ENCODE peak calls at places on chromosomes 11 and 22, in six cellular contexts. C, B, O, D, Z and E are unnamed samples. For H3K9me3, the result is how much of the 10 kb centered on the place peaks cover.

GRCh38 chr22:44701824-44702478 is at the start of gene PRR5:
- DNase-seq in C (peak), B (peak), O (peak), D (no peak), Z (peak), E (peak)

GRCh38 chr11:110028904-110029303 is 64.3 kb upstream of the ZC3H12C start:
- DNase-seq in C (no peak), B (no peak), O (no peak), D (no peak), Z (no peak), E (no peak)

GRCh38 chr11:33842236-33842915 is 49.5 kb downstream of the LMO2 start:
- DNase-seq in C (no peak), B (no peak), O (no peak), D (no peak), Z (no peak), E (no peak)

GRCh38 chr11:126809514-126810289 is 190.9 kb downstream of the KIRREL3 start:
- DNase-seq in C (no peak), B (no peak), O (no peak), D (no peak), Z (no peak), E (no peak)

GRCh38 chr11:126145954-126146353 is 65.5 kb downstream of the RPUSD4 start:
- DNase-seq in C (no peak), B (no peak), O (no peak), D (no peak), Z (peak), E (no peak)

GRCh38 chr11:450809-451451 is 851 bp downstream of the PTDSS2 start:
- DNase-seq in C (peak), B (peak), O (peak), D (peak), Z (peak), E (peak)

GRCh38 chr22:25623310-25623734 is 58.8 kb downstream of the GRK3 start:
- DNase-seq in C (no peak), B (no peak), O (no peak), D (no peak), Z (no peak), E (no peak)

GRCh38 chr11:101566626-101567025 is 17.2 kb downstream of the TRPC6 start:
- DNase-seq in C (no peak), B (no peak), O (no peak), D (no peak), Z (no peak), E (no peak)

GRCh38 chr11:28842716-28843115 is 734.5 kb downstream of the METTL15 start:
- DNase-seq in C (no peak), B (no peak), O (no peak), D (no peak), Z (no peak), E (no peak)

GRCh38 chr11:70782401-70782913 is 384.1 kb downstream of the CTTN start:
- DNase-seq in C (no peak), B (no peak), O (no peak), D (no peak), Z (no peak), E (no peak)

GRCh38 chr11:134988495-134988894 is 576.5 kb upstream of the B3GAT1 start:
- DNase-seq in C (no peak), B (no peak), O (no peak), D (no peak), Z (no peak), E (no peak)

GRCh38 chr11:14642453-14642852 is 1.2 kb upstream of the PDE3B start:
- DNase-seq in C (no peak), B (no peak), O (no peak), D (no peak), Z (no peak), E (no peak)

GRCh38 chr11:85661972-85662664 is 2.8 kb downstream of the CREBZF start:
- DNase-seq in C (no peak), B (no peak), O (no peak), D (no peak), Z (no peak), E (no peak)

GRCh38 chr11:8273281-8273680 is 9.6 kb upstream of the LMO1 start:
- DNase-seq in C (no peak), B (no peak), O (no peak), D (no peak), Z (no peak), E (no peak)

GRCh38 chr11:125138966-125139365 is 25.6 kb upstream of the PKNOX2 start:
- DNase-seq in C (no peak), B (no peak), O (no peak), D (no peak), Z (no peak), E (no peak)

GRCh38 chr11:19595499-19595839 is 117.2 kb upstream of the NAV2 start:
- DNase-seq in C (no peak), B (no peak), O (no peak), D (no peak), Z (no peak), E (no peak)

GRCh38 chr11:6618117-6619020 is 853 bp downstream of the TPP1 start:
- DNase-seq in C (no peak), B (no peak), O (peak), D (no peak), Z (peak), E (peak)

GRCh38 chr11:1072116-1072820 is 2.4 kb upstream of the MUC2 start:
- DNase-seq in C (no peak), B (no peak), O (peak), D (no peak), Z (peak), E (no peak)

GRCh38 chr11:102615077-102615893 is 9.8 kb downstream of the MMP20 start:
- DNase-seq in C (peak), B (no peak), O (no peak), D (no peak), Z (no peak), E (peak)

GRCh38 chr11:68549789-68550484 is 89.4 kb downstream of the PPP6R3 start:
- DNase-seq in C (no peak), B (no peak), O (no peak), D (no peak), Z (no peak), E (no peak)

GRCh38 chr22:30074994-30075393 is 5.3 kb upstream of the HORMAD2 start:
- DNase-seq in C (no peak), B (no peak), O (no peak), D (no peak), Z (no peak), E (no peak)

GRCh38 chr11:120642196-120642894 is 130.8 kb downstream of the GRIK4 start:
- DNase-seq in C (no peak), B (no peak), O (no peak), D (no peak), Z (peak), E (no peak)

GRCh38 chr11:75203641-75204011 is 36.9 kb upstream of the TPBGL start:
- DNase-seq in C (no peak), B (no peak), O (no peak), D (no peak), Z (no peak), E (no peak)

DNA sequence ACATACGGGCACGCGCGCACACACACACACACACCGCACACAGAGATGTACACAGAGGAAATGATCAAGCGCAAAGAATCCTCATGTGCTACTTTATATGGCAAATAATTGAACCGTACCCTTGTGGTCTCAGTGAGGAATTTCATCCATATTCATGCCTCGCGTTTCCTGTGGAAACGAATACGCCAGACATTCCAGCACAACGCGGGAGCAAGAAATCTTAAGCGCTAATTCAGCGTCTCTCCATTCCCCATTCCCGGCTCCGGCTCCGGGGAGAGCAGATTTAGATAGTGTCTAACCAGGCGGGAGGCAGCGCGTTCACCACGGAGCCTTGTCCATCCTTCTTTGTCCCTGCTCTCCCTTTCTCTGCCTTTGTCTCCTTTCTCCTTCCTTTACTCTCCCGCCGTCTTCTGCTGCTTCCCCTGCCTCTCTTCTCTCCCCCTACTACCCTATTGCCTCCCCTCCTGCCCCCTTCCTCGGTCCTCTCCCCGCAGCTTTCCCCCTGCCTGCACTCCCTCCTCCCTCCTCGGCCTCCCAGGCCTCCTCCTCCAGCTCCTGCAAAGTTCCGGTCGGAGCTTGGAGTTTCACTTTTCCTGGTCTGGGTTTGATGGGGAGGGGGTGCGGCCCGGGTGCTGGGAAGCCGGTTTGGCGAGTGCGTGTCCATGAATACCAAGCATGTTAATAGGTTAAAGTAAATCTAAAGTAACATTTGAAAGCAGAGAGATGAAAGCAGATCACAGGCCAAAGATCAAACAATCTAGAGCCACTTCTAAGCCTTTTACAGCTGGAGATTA is 579.3 kb downstream of the BUD13 start:
- DNase-seq in C (peak), B (peak), O (peak), D (no peak), Z (peak), E (peak)
- H3K4me3 ChIP-seq in C (peak), B (peak), O (peak), D (peak), Z (peak), E (peak)

DNA sequence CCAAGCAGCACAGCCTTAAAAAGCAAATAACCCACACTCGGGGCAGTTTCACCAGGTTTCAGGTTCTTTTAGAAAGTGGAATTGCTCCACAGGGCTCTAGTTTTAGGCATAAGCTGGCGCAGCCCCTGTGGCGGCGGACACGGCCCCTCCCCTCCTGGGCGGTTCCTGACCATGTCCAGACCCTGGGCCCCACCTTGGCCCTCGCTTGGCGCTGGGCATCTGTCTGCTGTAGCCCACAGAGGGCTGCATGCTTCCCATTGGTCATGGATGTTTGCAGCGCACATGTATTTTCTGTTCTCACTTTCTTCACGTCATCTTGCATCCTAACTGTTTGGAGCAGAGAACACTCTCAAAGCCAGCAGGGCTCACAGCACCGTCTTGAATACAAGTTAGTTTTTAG is 244.3 kb downstream of the BRD1 start:
- DNase-seq in C (no peak), B (no peak), O (no peak), D (no peak), Z (no peak), E (no peak)
- H3K9me3 ChIP-seq in C (under half), B (under half), O (under half), D (under half), Z (under half), E (under half)

DNA sequence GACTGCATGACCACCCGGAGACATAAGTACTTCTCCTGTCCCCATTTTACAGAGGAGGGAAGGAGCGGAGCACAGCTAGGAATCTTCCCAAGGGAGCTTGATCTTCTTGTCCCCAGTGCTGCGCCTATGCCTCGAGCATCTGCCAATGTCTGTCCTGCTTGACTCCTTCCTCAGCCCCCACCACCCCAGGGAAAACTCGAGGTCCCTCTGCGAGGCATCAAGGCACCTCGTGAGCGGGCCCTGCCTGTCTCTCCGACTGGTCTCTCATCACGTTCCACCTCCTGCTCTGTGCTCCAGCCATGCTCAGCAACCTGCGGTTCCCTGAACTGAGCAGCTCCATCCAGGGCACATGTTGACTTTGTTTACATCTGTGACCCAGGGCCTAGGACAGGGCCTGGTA is 2.5 kb downstream of the NCF4 start:
- DNase-seq in C (no peak), B (no peak), O (no peak), D (no peak), Z (no peak), E (no peak)
- H3K4me3 ChIP-seq in C (no peak), B (no peak), O (no peak), D (no peak), Z (no peak), E (no peak)

GRCh38 chr22:31753005-31753633 is 700 bp upstream of the DEPDC5 start:
- DNase-seq in C (peak), B (peak), O (peak), D (no peak), Z (peak), E (peak)
- H3K9me3 ChIP-seq in C (under half), B (under half), O (under half), D (under half), Z (under half), E (under half)

DNA sequence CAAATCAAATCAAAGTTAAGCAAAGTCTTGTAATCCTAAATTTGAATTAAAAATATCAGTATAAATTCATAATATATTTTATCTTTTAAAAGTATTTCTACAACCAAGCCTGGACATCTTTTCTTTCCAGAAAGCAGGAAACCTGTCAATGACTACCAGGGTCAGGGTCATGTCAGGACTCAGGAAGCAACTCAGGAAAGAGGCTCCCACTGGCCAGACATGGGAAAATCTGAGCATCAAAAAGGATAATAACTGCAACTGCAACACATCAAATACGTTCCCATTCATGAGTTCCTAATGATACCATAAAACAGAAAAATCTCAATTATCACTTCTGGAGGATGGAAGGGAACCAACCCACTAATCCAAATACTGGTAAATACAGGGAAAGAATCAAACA is 76.0 kb upstream of the GALNT18 start:
- DNase-seq in C (no peak), B (no peak), O (no peak), D (no peak), Z (no peak), E (no peak)
- H3K4me3 ChIP-seq in C (no peak), B (no peak), O (no peak), D (no peak), Z (no peak), E (no peak)